ENCODE peak calls at places on chromosomes 1 and 21, in eight cellular contexts. I, N, V, D, H, C, Q and Y are unnamed samples. For H3K36me3, the result is how much of the 10 kb centered on the place peaks cover.

GRCh38 chr1:11979453-11979817 is 809 bp upstream of the MFN2 start:
- DNase-seq in I (no peak), N (no peak), V (no peak), D (no peak), H (no peak), C (no peak), Q (no peak), Y (no peak)

GRCh38 chr21:21230672-21231071 is 232.5 kb downstream of the NCAM2 start:
- DNase-seq in I (no peak), N (no peak), V (peak), D (no peak), H (no peak), C (peak), Q (no peak), Y (no peak)

GRCh38 chr1:228084325-228084724 is 1.8 kb downstream of the ARF1 start:
- DNase-seq in I (no peak), N (no peak), V (no peak), D (peak), H (no peak), C (no peak), Q (no peak), Y (no peak)

GRCh38 chr21:42337830-42338729 is 12.7 kb downstream of the TFF2 start:
- DNase-seq in I (peak), N (peak), V (peak), D (peak), H (peak), C (peak), Q (peak), Y (peak)

GRCh38 chr1:58363639-58364038 is 182.9 kb downstream of the OMA1 start:
- DNase-seq in I (no peak), N (no peak), V (no peak), D (no peak), H (no peak), C (no peak), Q (no peak), Y (peak)

GRCh38 chr1:40478276-40478675 is 1.2 kb downstream of the ZFP69 start:
- DNase-seq in I (no peak), N (no peak), V (no peak), D (no peak), H (no peak), C (no peak), Q (no peak), Y (no peak)

GRCh38 chr1:224182057-224182865 is 779 bp upstream of the DEGS1 start:
- DNase-seq in I (peak), N (peak), V (no peak), D (no peak), H (no peak), C (no peak), Q (no peak), Y (peak)

GRCh38 chr1:88291902-88292301 is 392.2 kb upstream of the PKN2 start:
- DNase-seq in I (no peak), N (no peak), V (no peak), D (no peak), H (no peak), C (no peak), Q (no peak), Y (no peak)

GRCh38 chr1:116127848-116128540 is 16.8 kb downstream of the MAB21L3 start:
- DNase-seq in I (peak), N (no peak), V (no peak), D (no peak), H (no peak), C (no peak), Q (no peak), Y (no peak)

GRCh38 chr1:172397221-172397620 is 23.3 kb upstream of the C1orf105 start:
- DNase-seq in I (no peak), N (no peak), V (no peak), D (no peak), H (no peak), C (no peak), Q (no peak), Y (no peak)

GRCh38 chr1:78143152-78143551 is 97.4 kb downstream of the GIPC2 start:
- DNase-seq in I (no peak), N (peak), V (no peak), D (no peak), H (no peak), C (no peak), Q (no peak), Y (no peak)

GRCh38 chr1:111516008-111516535 is 12.6 kb upstream of the ADORA3 start:
- DNase-seq in I (peak), N (peak), V (no peak), D (peak), H (peak), C (peak), Q (no peak), Y (peak)

GRCh38 chr1:198295186-198295585 is 138.4 kb downstream of the NEK7 start:
- DNase-seq in I (no peak), N (no peak), V (no peak), D (no peak), H (no peak), C (no peak), Q (no peak), Y (no peak)

GRCh38 chr1:225845633-225846259 is 35.8 kb downstream of the EPHX1 start:
- DNase-seq in I (no peak), N (peak), V (peak), D (peak), H (peak), C (peak), Q (peak), Y (peak)

GRCh38 chr1:178532392-178532791 is 19.5 kb downstream of the TEX35 start:
- DNase-seq in I (peak), N (peak), V (peak), D (peak), H (peak), C (peak), Q (no peak), Y (peak)

GRCh38 chr1:187236145-187236544 is 407.4 kb downstream of the PLA2G4A start:
- DNase-seq in I (no peak), N (no peak), V (no peak), D (no peak), H (no peak), C (no peak), Q (no peak), Y (no peak)

GRCh38 chr1:906532-907420 is 16.9 kb upstream of the SAMD11 start:
- DNase-seq in I (no peak), N (peak), V (peak), D (peak), H (peak), C (no peak), Q (no peak), Y (peak)

GRCh38 chr1:241701483-241702290 is 49.6 kb downstream of the WDR64 start:
- DNase-seq in I (no peak), N (no peak), V (no peak), D (no peak), H (no peak), C (no peak), Q (no peak), Y (no peak)

GRCh38 chr1:214496126-214496525 is 55.3 kb downstream of the PTPN14 start:
- DNase-seq in I (no peak), N (no peak), V (no peak), D (no peak), H (no peak), C (no peak), Q (no peak), Y (no peak)

GRCh38 chr1:169027607-169028320 is 78.7 kb upstream of the ATP1B1 start:
- DNase-seq in I (no peak), N (no peak), V (peak), D (no peak), H (no peak), C (no peak), Q (no peak), Y (no peak)

GRCh38 chr1:87915771-87916170 is 587.1 kb downstream of the LMO4 start:
- DNase-seq in I (no peak), N (no peak), V (no peak), D (no peak), H (no peak), C (no peak), Q (no peak), Y (no peak)

GRCh38 chr1:33459766-33460543 is 12.5 kb upstream of the ZSCAN20 start:
- DNase-seq in I (no peak), N (no peak), V (no peak), D (peak), H (no peak), C (no peak), Q (no peak), Y (no peak)

GRCh38 chr1:10790155-10790707 is 6.2 kb downstream of the CASZ1 start:
- DNase-seq in I (no peak), N (peak), V (no peak), D (no peak), H (no peak), C (no peak), Q (no peak), Y (no peak)

GRCh38 chr1:26278835-26279597 is 870 bp upstream of the SH3BGRL3 start:
- DNase-seq in I (no peak), N (peak), V (no peak), D (peak), H (no peak), C (no peak), Q (no peak), Y (peak)

GRCh38 chr1:229102741-229103480 is 168.0 kb upstream of the RAB4A start:
- DNase-seq in I (no peak), N (no peak), V (no peak), D (no peak), H (no peak), C (peak), Q (no peak), Y (no peak)

GRCh38 chr1:61887921-61888564 is 145.8 kb downstream of the PATJ start:
- DNase-seq in I (no peak), N (no peak), V (no peak), D (no peak), H (no peak), C (no peak), Q (no peak), Y (no peak)

GRCh38 chr1:2213576-2214505 is 14.3 kb upstream of the SKI start:
- DNase-seq in I (no peak), N (no peak), V (no peak), D (peak), H (no peak), C (no peak), Q (no peak), Y (peak)

GRCh38 chr1:46134660-46135331 is 2.4 kb upstream of the PIK3R3 start:
- DNase-seq in I (no peak), N (no peak), V (no peak), D (no peak), H (peak), C (no peak), Q (no peak), Y (no peak)

GRCh38 chr1:9894115-9894514 is 16.0 kb downstream of the CTNNBIP1 start:
- DNase-seq in I (no peak), N (no peak), V (no peak), D (no peak), H (no peak), C (no peak), Q (no peak), Y (no peak)

GRCh38 chr1:201311356-201312011 is 28.2 kb downstream of the PKP1 start:
- DNase-seq in I (no peak), N (no peak), V (no peak), D (no peak), H (no peak), C (no peak), Q (no peak), Y (no peak)

GRCh38 chr21:35138665-35139381 is 89.7 kb upstream of the RUNX1 start:
- DNase-seq in I (peak), N (peak), V (no peak), D (no peak), H (no peak), C (peak), Q (peak), Y (no peak)

GRCh38 chr1:1440941-1441888 is 5.7 kb downstream of the VWA1 start:
- DNase-seq in I (peak), N (peak), V (peak), D (no peak), H (no peak), C (peak), Q (no peak), Y (peak)

GRCh38 chr1:31135973-31136600 is 70.6 kb upstream of the PUM1 start:
- DNase-seq in I (no peak), N (no peak), V (no peak), D (no peak), H (no peak), C (no peak), Q (no peak), Y (no peak)

GRCh38 chr1:153081736-153082135 is 10.3 kb upstream of the SPRR2B start:
- DNase-seq in I (no peak), N (no peak), V (no peak), D (no peak), H (no peak), C (no peak), Q (no peak), Y (no peak)

GRCh38 chr1:116874622-116875277 is 35.0 kb upstream of the PTGFRN start:
- DNase-seq in I (no peak), N (no peak), V (no peak), D (no peak), H (no peak), C (no peak), Q (no peak), Y (no peak)

GRCh38 chr1:168709407-168709891 is 19.6 kb downstream of the DPT start:
- DNase-seq in I (no peak), N (peak), V (peak), D (peak), H (no peak), C (no peak), Q (peak), Y (no peak)

GRCh38 chr1:103197266-103197665 is 88.9 kb upstream of the COL11A1 start:
- DNase-seq in I (no peak), N (no peak), V (no peak), D (no peak), H (no peak), C (no peak), Q (no peak), Y (no peak)

GRCh38 chr1:226064168-226064815 is 1.8 kb downstream of the H3-3A start:
- DNase-seq in I (peak), N (peak), V (no peak), D (no peak), H (no peak), C (no peak), Q (no peak), Y (no peak)

GRCh38 chr1:31699341-31699891 is 4.4 kb downstream of the COL16A1 start:
- DNase-seq in I (no peak), N (peak), V (no peak), D (no peak), H (no peak), C (no peak), Q (no peak), Y (no peak)

GRCh38 chr21:37159053-37159776 is 86.2 kb downstream of the TTC3 start:
- DNase-seq in I (no peak), N (no peak), V (no peak), D (no peak), H (no peak), C (no peak), Q (no peak), Y (no peak)

DNA sequence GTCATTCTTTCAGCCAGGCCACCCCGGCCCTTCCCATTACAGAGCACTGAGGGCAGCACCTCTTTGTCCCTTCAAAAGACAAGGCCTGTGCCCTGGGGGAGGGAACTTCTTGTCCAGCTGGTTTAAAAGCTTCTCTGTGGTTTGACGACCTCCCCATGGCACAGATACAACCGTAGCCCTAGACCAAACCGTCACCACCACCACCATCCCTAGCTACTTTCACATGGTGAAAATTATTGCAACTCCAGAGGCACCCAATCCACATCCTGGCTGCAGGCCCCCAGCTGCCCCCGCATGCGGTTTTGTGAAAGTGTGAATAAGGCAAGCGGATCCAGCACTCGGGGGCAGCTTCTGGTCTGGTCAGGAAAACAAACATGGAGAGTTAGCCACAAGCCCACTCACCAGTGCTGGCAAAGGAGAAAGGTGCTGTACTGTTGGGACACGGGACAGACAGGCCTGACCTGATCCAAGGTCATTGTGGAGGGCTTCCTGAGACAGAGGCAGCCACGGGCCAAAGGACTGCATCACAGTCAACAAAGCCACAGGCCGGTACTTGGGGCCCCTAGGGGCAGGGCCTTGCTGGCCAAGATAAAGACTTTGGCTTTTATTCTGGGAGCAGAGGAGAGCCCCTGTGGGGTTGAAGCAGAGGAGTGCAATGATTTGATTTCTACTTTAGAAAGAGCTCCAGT is 31.2 kb downstream of the CDCA8 start:
- DNase-seq in I (no peak), N (no peak), V (no peak), D (no peak), H (no peak), C (no peak), Q (no peak), Y (peak)
- H3K4me3 ChIP-seq in I (no peak), N (no peak), V (no peak), D (no peak), H (no peak), C (no peak), Q (no peak), Y (no peak)

DNA sequence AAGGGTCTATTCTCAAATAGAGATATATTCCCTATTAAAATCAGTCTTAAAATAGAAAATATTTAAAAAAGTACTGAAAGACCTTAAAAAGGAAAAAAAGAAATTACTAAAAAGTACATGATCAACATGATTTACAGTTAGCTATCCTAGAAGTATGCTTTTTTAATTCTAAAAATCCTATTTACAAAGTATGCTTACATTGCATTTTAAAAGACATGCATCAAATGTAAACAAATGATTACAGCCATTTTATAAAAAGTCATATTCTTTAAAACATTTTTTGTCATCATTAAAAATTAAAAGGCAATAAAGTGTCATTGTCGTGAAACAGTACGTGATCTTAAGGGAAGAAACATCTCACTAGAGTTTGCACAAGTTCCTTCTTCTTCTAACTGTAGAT is 7.9 kb upstream of the C1orf52 start:
- DNase-seq in I (no peak), N (no peak), V (no peak), D (no peak), H (no peak), C (no peak), Q (no peak), Y (no peak)
- H3K36me3 ChIP-seq in I (under half), N (under half), V (under half), D (half or more), H (under half), C (under half), Q (under half), Y (under half)

DNA sequence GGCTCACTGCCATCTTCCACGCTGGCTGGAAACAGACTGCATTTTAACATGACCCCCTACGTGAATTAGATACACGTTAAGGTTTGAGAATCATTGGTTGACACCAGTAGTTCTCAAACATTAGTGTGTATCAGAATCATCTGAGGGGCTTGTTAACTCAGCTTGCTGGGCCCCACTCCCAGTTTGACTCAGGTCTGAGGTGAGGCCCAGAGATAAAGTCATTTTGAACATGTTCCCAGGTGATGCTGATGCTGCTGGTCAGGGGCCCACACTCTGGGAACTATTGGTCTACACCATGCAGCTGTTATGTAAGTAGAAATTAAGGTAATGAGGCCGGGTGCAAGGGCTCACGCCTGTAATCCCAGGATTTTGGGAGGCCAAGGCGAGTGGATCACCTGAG is 1.3 kb downstream of the LSM10 start:
- DNase-seq in I (no peak), N (no peak), V (no peak), D (no peak), H (no peak), C (no peak), Q (no peak), Y (no peak)
- H3K4me3 ChIP-seq in I (peak), N (no peak), V (no peak), D (peak), H (no peak), C (peak), Q (no peak), Y (no peak)

DNA sequence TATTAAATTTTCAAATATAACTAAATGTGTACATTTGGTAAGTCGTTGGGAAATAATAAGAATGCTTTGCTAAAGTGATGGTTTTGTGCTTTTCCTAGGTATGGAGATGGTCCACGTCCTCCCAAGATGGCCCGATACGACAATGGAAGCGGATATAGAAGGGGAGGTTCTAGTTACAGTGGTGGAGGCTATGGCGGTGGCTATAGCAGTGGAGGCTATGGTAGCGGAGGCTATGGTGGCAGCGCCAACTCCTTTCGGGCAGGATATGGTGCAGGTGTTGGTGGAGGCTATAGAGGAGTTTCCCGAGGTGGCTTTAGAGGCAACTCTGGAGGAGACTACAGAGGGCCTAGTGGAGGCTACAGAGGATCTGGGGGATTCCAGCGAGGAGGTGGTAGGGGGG is 47.8 kb downstream of the DHX9 start:
- DNase-seq in I (no peak), N (no peak), V (no peak), D (no peak), H (no peak), C (no peak), Q (no peak), Y (no peak)
- H3K36me3 ChIP-seq in I (half or more), N (under half), V (half or more), D (half or more), H (under half), C (under half), Q (under half), Y (under half)

DNA sequence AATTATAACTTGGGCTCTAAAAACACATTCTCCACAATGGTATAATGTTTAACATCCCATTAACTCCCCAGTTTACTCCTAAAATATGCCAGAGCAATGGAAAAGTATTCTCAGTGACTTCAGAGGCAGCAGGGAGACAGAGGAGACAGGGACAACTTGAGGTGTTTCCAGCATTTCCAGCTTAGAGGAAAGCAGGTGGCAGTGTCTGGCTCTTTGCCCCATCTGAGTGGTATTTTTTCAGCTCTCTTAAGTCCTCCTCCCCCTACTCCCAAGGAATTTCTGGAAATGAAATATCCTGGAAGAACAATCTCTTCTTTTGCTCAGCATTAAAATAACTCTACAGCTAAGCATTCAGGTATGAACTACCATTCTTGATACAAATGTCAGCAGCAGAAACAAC is 10.8 kb upstream of the ERMAP start:
- DNase-seq in I (no peak), N (no peak), V (no peak), D (no peak), H (no peak), C (no peak), Q (no peak), Y (no peak)
- H3K4me3 ChIP-seq in I (no peak), N (no peak), V (no peak), D (no peak), H (no peak), C (no peak), Q (no peak), Y (no peak)